ENCODE peak calls at places on chromosome 1, in eight cellular contexts. One of them, this sample, is unnamed.

GRCh38 chr1:157363660-157364140 is 188.6 kb downstream of the FCRL5 start:
- DNase-seq in T-cell: no peak
- DNase-seq in HEK293T: peak
- DNase-seq in activated CD4-positive, alpha-beta T cell treated with anti-CD3 and anti-CD28 coated beads, Interleukin-2, amount 10 ng/mL, durations not matched to agents 7 days and 5 days: peak
- DNase-seq in anterior cingulate cortex: no peak
- DNase-seq in T47D: peak
- DNase-seq in caudate nucleus: no peak
- DNase-seq in effector memory CD4-positive, alpha-beta T cell: no peak
- DNase-seq in this sample: peak

GRCh38 chr1:225567789-225568188 is 85.1 kb downstream of the ENAH start:
- DNase-seq in anterior cingulate cortex: no peak
- DNase-seq in T47D: peak
- DNase-seq in activated CD4-positive, alpha-beta T cell treated with anti-CD3 and anti-CD28 coated beads, Interleukin-2, amount 10 ng/mL, durations not matched to agents 7 days and 5 days: no peak
- DNase-seq in effector memory CD4-positive, alpha-beta T cell: no peak
- DNase-seq in T-cell: no peak
- DNase-seq in caudate nucleus: no peak
- DNase-seq in HEK293T: peak
- DNase-seq in this sample: no peak

GRCh38 chr1:85612704-85613361 is 32.3 kb downstream of the CCN1 start:
- DNase-seq in caudate nucleus: no peak
- DNase-seq in activated CD4-positive, alpha-beta T cell treated with anti-CD3 and anti-CD28 coated beads, Interleukin-2, amount 10 ng/mL, durations not matched to agents 7 days and 5 days: no peak
- DNase-seq in HEK293T: peak
- DNase-seq in T47D: peak
- DNase-seq in anterior cingulate cortex: no peak
- DNase-seq in T-cell: no peak
- DNase-seq in effector memory CD4-positive, alpha-beta T cell: no peak
- DNase-seq in this sample: peak

GRCh38 chr1:31409946-31410858 is 2.8 kb upstream of the SERINC2 start:
- DNase-seq in HEK293T: no peak
- DNase-seq in T47D: no peak
- DNase-seq in caudate nucleus: no peak
- DNase-seq in anterior cingulate cortex: no peak
- DNase-seq in effector memory CD4-positive, alpha-beta T cell: no peak
- DNase-seq in T-cell: no peak
- DNase-seq in activated CD4-positive, alpha-beta T cell treated with anti-CD3 and anti-CD28 coated beads, Interleukin-2, amount 10 ng/mL, durations not matched to agents 7 days and 5 days: no peak
- DNase-seq in this sample: no peak

GRCh38 chr1:220917535-220918209 is 38.4 kb downstream of the HLX start:
- DNase-seq in activated CD4-positive, alpha-beta T cell treated with anti-CD3 and anti-CD28 coated beads, Interleukin-2, amount 10 ng/mL, durations not matched to agents 7 days and 5 days: no peak
- DNase-seq in HEK293T: no peak
- DNase-seq in caudate nucleus: no peak
- DNase-seq in anterior cingulate cortex: no peak
- DNase-seq in T47D: no peak
- DNase-seq in T-cell: no peak
- DNase-seq in effector memory CD4-positive, alpha-beta T cell: no peak
- DNase-seq in this sample: peak

GRCh38 chr1:243447342-243447741 is 191.5 kb downstream of the SDCCAG8 start:
- DNase-seq in anterior cingulate cortex: no peak
- DNase-seq in T47D: no peak
- DNase-seq in activated CD4-positive, alpha-beta T cell treated with anti-CD3 and anti-CD28 coated beads, Interleukin-2, amount 10 ng/mL, durations not matched to agents 7 days and 5 days: peak
- DNase-seq in T-cell: no peak
- DNase-seq in effector memory CD4-positive, alpha-beta T cell: no peak
- DNase-seq in HEK293T: no peak
- DNase-seq in caudate nucleus: no peak
- DNase-seq in this sample: no peak

GRCh38 chr1:205729945-205730610 is 19.9 kb downstream of the NUCKS1 start:
- DNase-seq in HEK293T: no peak
- DNase-seq in effector memory CD4-positive, alpha-beta T cell: no peak
- DNase-seq in anterior cingulate cortex: no peak
- DNase-seq in caudate nucleus: no peak
- DNase-seq in activated CD4-positive, alpha-beta T cell treated with anti-CD3 and anti-CD28 coated beads, Interleukin-2, amount 10 ng/mL, durations not matched to agents 7 days and 5 days: no peak
- DNase-seq in T-cell: no peak
- DNase-seq in T47D: no peak
- DNase-seq in this sample: no peak

GRCh38 chr1:234588402-234588801 is 21.6 kb downstream of the IRF2BP2 start:
- DNase-seq in anterior cingulate cortex: no peak
- DNase-seq in T47D: no peak
- DNase-seq in caudate nucleus: no peak
- DNase-seq in effector memory CD4-positive, alpha-beta T cell: no peak
- DNase-seq in T-cell: no peak
- DNase-seq in HEK293T: no peak
- DNase-seq in activated CD4-positive, alpha-beta T cell treated with anti-CD3 and anti-CD28 coated beads, Interleukin-2, amount 10 ng/mL, durations not matched to agents 7 days and 5 days: no peak
- DNase-seq in this sample: no peak

GRCh38 chr1:246151796-246152434 is 355.2 kb downstream of the SMYD3 start:
- DNase-seq in HEK293T: peak
- DNase-seq in effector memory CD4-positive, alpha-beta T cell: no peak
- DNase-seq in caudate nucleus: no peak
- DNase-seq in activated CD4-positive, alpha-beta T cell treated with anti-CD3 and anti-CD28 coated beads, Interleukin-2, amount 10 ng/mL, durations not matched to agents 7 days and 5 days: no peak
- DNase-seq in anterior cingulate cortex: no peak
- DNase-seq in T47D: no peak
- DNase-seq in T-cell: no peak
- DNase-seq in this sample: no peak

This sample was measured in SJCRH30.